ENCODE peak calls at places on chromosomes 13 and 19, in six cellular contexts. H, Y, D, X, V and U are unnamed samples.

GRCh38 chr19:2168619-2169424 is 5.1 kb downstream of the DOT1L start:
- DNase-seq in H (peak; percentile 97), Y (peak; percentile 58), D (peak; percentile 99), X (peak; percentile 92), V (no peak), U (no peak)

GRCh38 chr19:54107876-54108490 is 5.3 kb downstream of the NDUFA3 start:
- DNase-seq in H (no peak), Y (no peak), D (no peak), X (no peak), V (no peak), U (no peak)

GRCh38 chr13:35855531-35856019 is 275.6 kb downstream of the DCLK1 start:
- DNase-seq in H (no peak), Y (no peak), D (no peak), X (no peak), V (peak; percentile 66), U (no peak)

GRCh38 chr19:31270897-31271568 is 78.2 kb downstream of the TSHZ3 start:
- DNase-seq in H (no peak), Y (no peak), D (no peak), X (no peak), V (no peak), U (no peak)

GRCh38 chr19:58021541-58022282 is 12.1 kb upstream of the ZSCAN1 start:
- DNase-seq in H (peak; percentile 37), Y (no peak), D (peak; percentile 53), X (no peak), V (peak; percentile 72), U (no peak)

GRCh38 chr13:106186366-106187030 is 349.0 kb downstream of the EFNB2 start:
- DNase-seq in H (no peak), Y (no peak), D (no peak), X (no peak), V (no peak), U (no peak)

GRCh38 chr13:94656766-94657165 is 55.1 kb downstream of the GPR180 start:
- DNase-seq in H (peak; percentile 54), Y (no peak), D (no peak), X (peak; percentile 12), V (no peak), U (no peak)

GRCh38 chr19:7914598-7915045 is at the start of gene TGFBR3L:
- DNase-seq in H (no peak), Y (no peak), D (no peak), X (no peak), V (no peak), U (no peak)

GRCh38 chr13:34257980-34258379 is 440.0 kb downstream of the RFC3 start:
- DNase-seq in H (no peak), Y (no peak), D (no peak), X (no peak), V (no peak), U (no peak)

GRCh38 chr13:102915393-102915792 is 69.6 kb downstream of the ERCC5 start:
- DNase-seq in H (no peak), Y (no peak), D (no peak), X (no peak), V (no peak), U (no peak)

GRCh38 chr13:80131204-80131603 is 209.7 kb downstream of the SPRY2 start:
- DNase-seq in H (no peak), Y (no peak), D (no peak), X (no peak), V (no peak), U (no peak)

GRCh38 chr13:35530147-35530546 is 53.7 kb upstream of the MAB21L1 start:
- DNase-seq in H (no peak), Y (no peak), D (no peak), X (no peak), V (no peak), U (no peak)

GRCh38 chr19:55113570-55114039 is 3.8 kb downstream of the PPP1R12C start:
- DNase-seq in H (peak; percentile 53), Y (peak; percentile 36), D (peak; percentile 38), X (no peak), V (peak; percentile 59), U (no peak)

DNA sequence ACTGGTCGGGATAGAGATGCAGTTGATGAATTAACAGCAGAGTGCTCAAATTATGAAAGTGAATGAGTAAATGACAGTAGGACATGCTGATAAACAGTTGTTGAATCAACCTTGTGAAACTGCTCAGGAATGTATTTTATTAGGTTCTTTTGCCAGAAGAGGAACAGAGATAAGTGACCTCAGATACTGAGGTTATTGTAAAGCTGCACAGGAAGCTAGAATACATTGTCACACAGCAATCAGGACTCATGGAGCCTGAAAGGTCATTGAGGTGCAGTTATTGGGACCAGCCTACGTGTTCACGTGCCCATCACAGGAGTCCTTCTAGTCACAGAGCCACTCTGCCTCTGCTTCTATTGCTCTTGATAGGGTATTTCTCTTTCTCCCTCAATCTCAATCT is 47.5 kb upstream of the MED4 start:
- DNase-seq in H (peak; percentile 5), Y (no peak), D (no peak), X (peak; percentile 56), V (no peak), U (no peak)
- TF ChIP-seq TAF1 in H (no peak), Y (no peak), D (no peak), X (no peak), V (no peak), U (no peak)

DNA sequence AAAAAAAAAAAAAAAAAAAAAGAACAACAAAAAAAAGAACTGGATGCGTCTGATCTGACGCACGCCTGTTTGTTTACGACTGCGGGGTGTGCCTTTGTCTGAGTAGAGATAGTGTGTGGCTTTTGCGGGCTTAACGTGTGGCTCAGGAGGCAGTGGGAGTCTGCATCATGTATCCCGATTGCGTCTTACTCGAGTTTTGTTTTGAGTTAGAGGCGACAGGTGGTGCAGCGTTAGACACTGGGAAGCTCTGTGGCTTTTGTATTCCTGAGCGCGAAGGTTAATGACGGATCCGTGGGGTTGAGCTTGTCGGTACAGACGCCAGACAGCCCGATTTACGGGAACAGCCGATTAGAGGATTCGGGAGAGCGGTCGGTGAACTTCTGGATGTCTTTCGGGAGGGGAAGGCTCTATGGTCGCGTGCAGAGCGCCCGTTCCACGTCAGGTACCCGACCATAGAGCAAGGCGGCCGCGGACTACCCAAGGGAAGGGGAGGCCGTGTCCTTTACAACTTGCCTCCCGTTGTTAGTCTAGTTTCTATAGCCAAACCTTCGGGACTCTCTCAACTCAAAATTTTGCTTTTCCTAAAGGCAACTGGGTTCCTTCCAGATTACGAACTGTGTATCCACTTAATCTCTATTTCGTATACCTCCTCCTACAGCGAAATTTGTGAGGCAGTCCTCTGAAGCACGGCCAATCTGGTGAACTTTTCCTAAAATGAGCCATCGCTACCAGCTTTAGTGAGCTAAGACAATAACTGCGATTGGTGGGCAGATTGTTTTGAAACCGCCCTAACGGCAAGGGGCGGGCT is 926 bp upstream of the HNRNPUL1 start:
- DNase-seq in H (peak; percentile 75), Y (peak; percentile 32), D (peak; percentile 35), X (peak; percentile 42), V (peak; percentile 69), U (peak; percentile 24)
- TF ChIP-seq POLR2A in H (peak; percentile 89), Y (peak; percentile 84), D (peak; percentile 61), X (peak; percentile 80), V (no peak), U (peak; percentile 74)

GRCh38 chr13:91598655-91599054 is 200.2 kb downstream of the GPC5 start:
- DNase-seq in H (no peak), Y (no peak), D (no peak), X (no peak), V (no peak), U (no peak)
- TF ChIP-seq POLR2AphosphoS5 in H (no peak), Y (no peak), D (no peak), X (no peak), V (no peak), U (no peak)

DNA sequence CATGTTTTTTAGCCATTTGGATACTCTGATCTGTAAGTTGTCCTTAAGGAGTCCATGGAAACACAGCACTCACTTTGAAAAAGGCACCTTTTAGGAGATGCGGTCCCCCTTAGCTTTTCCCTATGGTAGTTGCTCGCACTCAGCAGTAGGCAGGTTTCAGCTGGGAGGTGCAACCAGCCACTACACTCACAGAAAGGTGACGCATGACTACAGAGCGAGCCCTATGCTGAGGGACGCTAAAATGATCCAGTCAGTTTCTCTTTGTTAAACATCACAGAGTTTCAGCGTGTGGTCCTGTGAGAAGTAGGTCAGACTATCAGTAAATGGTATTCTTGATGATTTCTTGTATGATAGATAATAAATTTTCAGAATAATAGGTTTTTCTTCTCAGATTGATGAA is 362.8 kb upstream of the MIR17HG start:
- DNase-seq in H (no peak), Y (no peak), D (no peak), X (no peak), V (no peak), U (no peak)
- TF ChIP-seq TAF1 in H (no peak), Y (no peak), D (no peak), X (no peak), V (no peak), U (no peak)

DNA sequence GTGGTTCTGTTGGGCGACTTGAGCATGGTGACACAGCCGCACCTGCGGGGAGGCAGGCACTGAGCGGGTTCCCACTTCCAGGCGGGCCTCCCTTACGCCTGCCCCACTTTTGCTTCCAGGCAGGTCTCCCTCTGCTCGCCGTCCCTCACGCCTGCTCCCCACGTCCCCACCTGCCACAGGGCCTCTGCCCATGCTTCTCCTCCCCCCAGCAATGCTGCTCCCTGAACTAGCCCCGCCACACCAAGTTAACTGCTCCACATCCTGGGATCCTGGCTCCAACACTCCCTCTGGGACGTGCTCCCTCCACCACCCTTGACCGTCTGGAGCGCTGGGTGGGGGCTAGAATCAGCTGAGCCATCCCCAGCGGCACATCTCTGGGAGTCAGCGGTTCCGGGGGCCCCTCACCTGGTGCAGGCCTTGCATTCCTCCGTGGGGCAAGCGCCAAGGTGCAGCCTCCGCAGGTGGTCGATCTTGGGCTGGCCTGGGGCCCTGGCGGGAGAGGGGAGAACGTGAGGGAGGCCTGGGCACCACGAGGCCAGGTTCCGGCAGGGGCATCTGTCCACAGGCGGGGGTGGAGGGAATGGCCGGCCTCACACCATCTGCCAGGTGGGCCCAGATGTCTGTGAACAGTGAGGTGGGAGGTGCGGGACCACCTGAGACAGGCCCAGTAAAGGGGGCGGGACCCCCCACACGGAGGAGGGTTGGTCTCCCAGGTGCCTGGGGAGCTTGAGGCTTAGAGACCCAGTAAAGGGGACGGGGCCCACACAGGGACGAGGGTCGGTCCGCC is 9.2 kb downstream of the CFD start:
- DNase-seq in H (no peak), Y (no peak), D (no peak), X (no peak), V (no peak), U (no peak)
- TF ChIP-seq POLR2A in H (peak; percentile 67), Y (no peak), D (no peak), X (peak; percentile 14), V (no peak), U (no peak)